ENCODE peak calls at places on chromosomes 11 and 22, in six cellular contexts. One of them, this sample, is unnamed.

GRCh38 chr22:29149841-29150555 is 55.7 kb upstream of the EMID1 start:
- DNase-seq in breast epithelium: no peak
- DNase-seq in A549: no peak
- DNase-seq in bronchial epithelial cell: no peak
- DNase-seq in epithelial cell of esophagus: no peak
- DNase-seq in transverse colon: no peak
- DNase-seq in this sample: no peak

GRCh38 chr11:96114178-96115070 is 190.5 kb upstream of the MTMR2 start:
- DNase-seq in breast epithelium: no peak
- DNase-seq in A549: no peak
- DNase-seq in bronchial epithelial cell: peak
- DNase-seq in epithelial cell of esophagus: peak
- DNase-seq in transverse colon: no peak
- DNase-seq in this sample: no peak

GRCh38 chr11:132126973-132127900 is 756.8 kb downstream of the NTM start:
- DNase-seq in breast epithelium: no peak
- DNase-seq in A549: no peak
- DNase-seq in bronchial epithelial cell: peak
- DNase-seq in epithelial cell of esophagus: peak
- DNase-seq in transverse colon: peak
- DNase-seq in this sample: peak

GRCh38 chr11:84261707-84262106 is 975.5 kb upstream of the CCDC90B start:
- DNase-seq in breast epithelium: no peak
- DNase-seq in A549: no peak
- DNase-seq in bronchial epithelial cell: peak
- DNase-seq in epithelial cell of esophagus: no peak
- DNase-seq in transverse colon: no peak
- DNase-seq in this sample: no peak

GRCh38 chr11:62974848-62975522 is 9.8 kb downstream of the SLC22A6 start:
- DNase-seq in breast epithelium: no peak
- DNase-seq in A549: peak
- DNase-seq in bronchial epithelial cell: peak
- DNase-seq in epithelial cell of esophagus: peak
- DNase-seq in transverse colon: peak
- DNase-seq in this sample: peak

GRCh38 chr22:38982008-38982927 is at the start of gene APOBEC3B:
- DNase-seq in breast epithelium: peak
- DNase-seq in A549: peak
- DNase-seq in bronchial epithelial cell: peak
- DNase-seq in epithelial cell of esophagus: peak
- DNase-seq in transverse colon: peak
- DNase-seq in this sample: peak

GRCh38 chr11:34810107-34810562 is 106.0 kb downstream of the APIP start:
- DNase-seq in breast epithelium: no peak
- DNase-seq in A549: no peak
- DNase-seq in bronchial epithelial cell: no peak
- DNase-seq in epithelial cell of esophagus: no peak
- DNase-seq in transverse colon: no peak
- DNase-seq in this sample: no peak

GRCh38 chr22:37089451-37089850 is 20.1 kb downstream of the TMPRSS6 start:
- DNase-seq in breast epithelium: no peak
- DNase-seq in A549: no peak
- DNase-seq in bronchial epithelial cell: no peak
- DNase-seq in epithelial cell of esophagus: no peak
- DNase-seq in transverse colon: no peak
- DNase-seq in this sample: peak

GRCh38 chr11:61035086-61035835 is 63.8 kb downstream of the CD6 start:
- DNase-seq in breast epithelium: peak
- DNase-seq in A549: no peak
- DNase-seq in bronchial epithelial cell: no peak
- DNase-seq in epithelial cell of esophagus: no peak
- DNase-seq in transverse colon: no peak
- DNase-seq in this sample: no peak

GRCh38 chr11:94130589-94131362 is 2.1 kb downstream of the PANX1 start:
- DNase-seq in breast epithelium: no peak
- DNase-seq in A549: no peak
- DNase-seq in bronchial epithelial cell: peak
- DNase-seq in epithelial cell of esophagus: peak
- DNase-seq in transverse colon: no peak
- DNase-seq in this sample: peak

GRCh38 chr22:37905534-37906363 is at the start of gene MICALL1:
- DNase-seq in breast epithelium: peak
- DNase-seq in A549: peak
- DNase-seq in bronchial epithelial cell: peak
- DNase-seq in epithelial cell of esophagus: peak
- DNase-seq in transverse colon: peak
- DNase-seq in this sample: peak

GRCh38 chr11:34438529-34439507 is at the start of gene CAT:
- DNase-seq in breast epithelium: peak
- DNase-seq in A549: peak
- DNase-seq in bronchial epithelial cell: peak
- DNase-seq in epithelial cell of esophagus: peak
- DNase-seq in transverse colon: peak
- DNase-seq in this sample: peak

GRCh38 chr22:30414525-30415047 is 11.0 kb upstream of the MTFP1 start:
- DNase-seq in breast epithelium: no peak
- DNase-seq in A549: no peak
- DNase-seq in bronchial epithelial cell: no peak
- DNase-seq in epithelial cell of esophagus: no peak
- DNase-seq in transverse colon: no peak
- DNase-seq in this sample: no peak

GRCh38 chr22:50576070-50576469 is 2.2 kb downstream of the CPT1B start:
- DNase-seq in breast epithelium: no peak
- DNase-seq in A549: peak
- DNase-seq in bronchial epithelial cell: peak
- DNase-seq in epithelial cell of esophagus: peak
- DNase-seq in transverse colon: no peak
- DNase-seq in this sample: peak
- TF ChIP-seq CTCF in breast epithelium: no peak
- TF ChIP-seq CTCF in A549: no peak
- TF ChIP-seq CTCF in bronchial epithelial cell: peak
- TF ChIP-seq CTCF in epithelial cell of esophagus: peak
- TF ChIP-seq CTCF in transverse colon: peak
- TF ChIP-seq CTCF in this sample: peak

DNA sequence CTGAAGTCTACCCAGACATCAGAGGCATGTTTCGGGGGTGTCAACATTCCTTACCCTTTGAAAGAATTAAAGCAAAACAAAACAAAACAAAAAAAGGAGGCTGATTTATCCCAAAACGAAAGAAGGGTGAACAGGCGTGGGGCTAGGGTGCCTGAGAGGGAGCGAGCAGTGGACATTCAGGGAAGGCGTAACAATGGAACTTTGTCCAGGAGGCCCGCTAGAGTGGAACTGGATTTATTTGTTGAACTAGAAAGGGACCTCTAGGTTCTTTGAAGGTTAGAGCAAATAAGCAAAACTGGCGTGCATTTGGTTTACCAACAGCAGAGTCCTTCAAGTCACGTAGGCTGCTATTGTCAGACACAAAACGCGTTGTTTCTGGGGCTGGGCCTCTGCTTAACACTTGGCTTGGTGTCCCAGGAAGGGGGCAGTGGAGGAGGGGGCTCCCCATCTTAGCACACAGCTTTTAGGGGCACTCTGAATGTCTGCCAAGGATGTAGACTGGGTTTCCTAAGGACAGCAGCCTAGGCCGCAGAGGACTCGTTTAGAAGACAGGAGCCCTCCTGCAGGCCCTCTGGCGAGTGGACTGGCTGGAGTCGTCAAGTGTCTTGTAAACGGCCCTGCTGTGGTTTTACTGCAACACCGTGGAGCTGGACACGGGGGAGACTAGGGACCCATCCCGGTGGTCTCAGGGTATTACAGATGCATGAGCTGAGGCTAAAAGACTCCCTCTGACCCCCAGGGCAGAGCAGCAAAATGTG is 203.7 kb upstream of the SORL1-AS1 start:
- DNase-seq in breast epithelium: no peak
- DNase-seq in A549: no peak
- DNase-seq in bronchial epithelial cell: no peak
- DNase-seq in epithelial cell of esophagus: no peak
- DNase-seq in transverse colon: no peak
- DNase-seq in this sample: no peak
- H3K4me3 ChIP-seq in breast epithelium: peak
- H3K4me3 ChIP-seq in A549: peak
- H3K4me3 ChIP-seq in bronchial epithelial cell: no peak
- H3K4me3 ChIP-seq in epithelial cell of esophagus: peak
- H3K4me3 ChIP-seq in transverse colon: no peak
- H3K4me3 ChIP-seq in this sample: no peak

GRCh38 chr22:44002324-44002723 is 21.8 kb upstream of the PARVB start:
- DNase-seq in breast epithelium: no peak
- DNase-seq in A549: no peak
- DNase-seq in bronchial epithelial cell: no peak
- DNase-seq in epithelial cell of esophagus: no peak
- DNase-seq in transverse colon: no peak
- DNase-seq in this sample: no peak

GRCh38 chr22:44000123-44000522 is 24.0 kb upstream of the PARVB start:
- DNase-seq in breast epithelium: no peak
- DNase-seq in A549: no peak
- DNase-seq in bronchial epithelial cell: no peak
- DNase-seq in epithelial cell of esophagus: no peak
- DNase-seq in transverse colon: no peak
- DNase-seq in this sample: no peak

GRCh38 chr22:44003016-44003775 is 20.9 kb upstream of the PARVB start:
- DNase-seq in breast epithelium: no peak
- DNase-seq in A549: no peak
- DNase-seq in bronchial epithelial cell: no peak
- DNase-seq in epithelial cell of esophagus: no peak
- DNase-seq in transverse colon: no peak
- DNase-seq in this sample: no peak

GRCh38 chr22:44005524-44005923 is 18.6 kb upstream of the PARVB start:
- DNase-seq in breast epithelium: no peak
- DNase-seq in A549: no peak
- DNase-seq in bronchial epithelial cell: no peak
- DNase-seq in epithelial cell of esophagus: no peak
- DNase-seq in transverse colon: no peak
- DNase-seq in this sample: no peak

GRCh38 chr22:44003776-44004460 is 20.2 kb upstream of the PARVB start:
- DNase-seq in breast epithelium: no peak
- DNase-seq in A549: no peak
- DNase-seq in bronchial epithelial cell: no peak
- DNase-seq in epithelial cell of esophagus: no peak
- DNase-seq in transverse colon: no peak
- DNase-seq in this sample: no peak
- TF ChIP-seq CTCF in breast epithelium: no peak
- TF ChIP-seq CTCF in A549: no peak
- TF ChIP-seq CTCF in bronchial epithelial cell: peak
- TF ChIP-seq CTCF in epithelial cell of esophagus: no peak
- TF ChIP-seq CTCF in transverse colon: no peak
- TF ChIP-seq CTCF in this sample: peak

GRCh38 chr11:67630943-67631331 is 1.2 kb upstream of the NUDT8 start:
- DNase-seq in breast epithelium: no peak
- DNase-seq in A549: no peak
- DNase-seq in bronchial epithelial cell: no peak
- DNase-seq in epithelial cell of esophagus: no peak
- DNase-seq in transverse colon: no peak
- DNase-seq in this sample: no peak
- H3K4me3 ChIP-seq in breast epithelium: peak
- H3K4me3 ChIP-seq in A549: peak
- H3K4me3 ChIP-seq in bronchial epithelial cell: peak
- H3K4me3 ChIP-seq in epithelial cell of esophagus: peak
- H3K4me3 ChIP-seq in transverse colon: peak
- H3K4me3 ChIP-seq in this sample: peak

GRCh38 chr11:11022126-11022730 is 164.4 kb upstream of the ZBED5 start:
- DNase-seq in breast epithelium: no peak
- DNase-seq in A549: peak
- DNase-seq in bronchial epithelial cell: peak
- DNase-seq in epithelial cell of esophagus: peak
- DNase-seq in transverse colon: no peak
- DNase-seq in this sample: peak
- TF ChIP-seq CTCF in breast epithelium: no peak
- TF ChIP-seq CTCF in A549: peak
- TF ChIP-seq CTCF in bronchial epithelial cell: peak
- TF ChIP-seq CTCF in epithelial cell of esophagus: peak
- TF ChIP-seq CTCF in transverse colon: peak
- TF ChIP-seq CTCF in this sample: peak

GRCh38 chr11:747176-748006 is at the start of gene TALDO1:
- DNase-seq in breast epithelium: peak
- DNase-seq in A549: peak
- DNase-seq in bronchial epithelial cell: peak
- DNase-seq in epithelial cell of esophagus: peak
- DNase-seq in transverse colon: peak
- DNase-seq in this sample: peak

GRCh38 chr11:746289-747175 is 732 bp upstream of the TALDO1 start:
- DNase-seq in breast epithelium: no peak
- DNase-seq in A549: no peak
- DNase-seq in bronchial epithelial cell: peak
- DNase-seq in epithelial cell of esophagus: peak
- DNase-seq in transverse colon: no peak
- DNase-seq in this sample: peak

GRCh38 chr11:748007-748359 is 719 bp downstream of the TALDO1 start:
- DNase-seq in breast epithelium: no peak
- DNase-seq in A549: no peak
- DNase-seq in bronchial epithelial cell: no peak
- DNase-seq in epithelial cell of esophagus: no peak
- DNase-seq in transverse colon: peak
- DNase-seq in this sample: no peak

GRCh38 chr11:749731-750130 is 2.5 kb downstream of the TALDO1 start:
- DNase-seq in breast epithelium: no peak
- DNase-seq in A549: no peak
- DNase-seq in bronchial epithelial cell: no peak
- DNase-seq in epithelial cell of esophagus: no peak
- DNase-seq in transverse colon: no peak
- DNase-seq in this sample: no peak
- H3K4me3 ChIP-seq in breast epithelium: no peak
- H3K4me3 ChIP-seq in A549: peak
- H3K4me3 ChIP-seq in bronchial epithelial cell: no peak
- H3K4me3 ChIP-seq in epithelial cell of esophagus: no peak
- H3K4me3 ChIP-seq in transverse colon: no peak
- H3K4me3 ChIP-seq in this sample: no peak

This sample was measured in cardiac muscle cell.